ENCODE peak calls at places on chromosomes 4 and X, in five cellular contexts. One of them, this sample, is unnamed.

GRCh38 chrX:150864127-150864526 is 34.3 kb downstream of the CD99L2 start:
- DNase-seq in effector memory CD4-positive, alpha-beta T cell: no peak
- DNase-seq in stomach: no peak
- DNase-seq in endothelial cell of umbilical vein: no peak
- DNase-seq in GM23338: no peak
- DNase-seq in this sample: no peak

GRCh38 chr4:10461091-10461849 is 4.0 kb upstream of the ZNF518B start:
- DNase-seq in effector memory CD4-positive, alpha-beta T cell: peak; percentile 54
- DNase-seq in GM23338: peak; percentile 77
- DNase-seq in stomach: peak; percentile 62
- DNase-seq in endothelial cell of umbilical vein: peak; percentile 67
- DNase-seq in this sample: peak; percentile 50

GRCh38 chrX:31499120-31499519 is 427.3 kb upstream of the FTHL17 start:
- DNase-seq in GM23338: no peak
- DNase-seq in stomach: no peak
- DNase-seq in effector memory CD4-positive, alpha-beta T cell: no peak
- DNase-seq in endothelial cell of umbilical vein: peak; percentile 85
- DNase-seq in this sample: no peak

GRCh38 chr4:70613182-70613892 is 15.2 kb upstream of the ENAM start:
- DNase-seq in GM23338: no peak
- DNase-seq in stomach: no peak
- DNase-seq in effector memory CD4-positive, alpha-beta T cell: no peak
- DNase-seq in endothelial cell of umbilical vein: no peak
- DNase-seq in this sample: no peak

GRCh38 chr4:149645790-149646189 is 169.9 kb downstream of the IQCM start:
- DNase-seq in effector memory CD4-positive, alpha-beta T cell: no peak
- DNase-seq in stomach: no peak
- DNase-seq in endothelial cell of umbilical vein: no peak
- DNase-seq in GM23338: peak; percentile 72
- DNase-seq in this sample: no peak

GRCh38 chrX:29952016-29952415 is 263.3 kb upstream of the MAGEB2 start:
- DNase-seq in effector memory CD4-positive, alpha-beta T cell: no peak
- DNase-seq in stomach: no peak
- DNase-seq in endothelial cell of umbilical vein: no peak
- DNase-seq in GM23338: no peak
- DNase-seq in this sample: no peak

GRCh38 chr4:138217567-138217966 is 24.6 kb downstream of the SLC7A11 start:
- DNase-seq in stomach: no peak
- DNase-seq in endothelial cell of umbilical vein: no peak
- DNase-seq in effector memory CD4-positive, alpha-beta T cell: no peak
- DNase-seq in GM23338: peak; percentile 49
- DNase-seq in this sample: no peak

GRCh38 chr4:2630556-2631273 is 94.3 kb downstream of the FAM193A start:
- DNase-seq in stomach: no peak
- DNase-seq in effector memory CD4-positive, alpha-beta T cell: no peak
- DNase-seq in GM23338: peak; percentile 35
- DNase-seq in endothelial cell of umbilical vein: no peak
- DNase-seq in this sample: no peak

GRCh38 chr4:6441202-6441582 is 31.2 kb downstream of the PPP2R2C start:
- DNase-seq in GM23338: no peak
- DNase-seq in endothelial cell of umbilical vein: no peak
- DNase-seq in stomach: no peak
- DNase-seq in effector memory CD4-positive, alpha-beta T cell: no peak
- DNase-seq in this sample: no peak

GRCh38 chr4:124206779-124207605 is 505.5 kb downstream of the ANKRD50 start:
- DNase-seq in endothelial cell of umbilical vein: no peak
- DNase-seq in stomach: no peak
- DNase-seq in GM23338: no peak
- DNase-seq in effector memory CD4-positive, alpha-beta T cell: no peak
- DNase-seq in this sample: no peak

GRCh38 chr4:116724249-116724648 is 361.1 kb downstream of the TRAM1L1 start:
- DNase-seq in effector memory CD4-positive, alpha-beta T cell: no peak
- DNase-seq in GM23338: no peak
- DNase-seq in endothelial cell of umbilical vein: no peak
- DNase-seq in stomach: no peak
- DNase-seq in this sample: no peak

DNA sequence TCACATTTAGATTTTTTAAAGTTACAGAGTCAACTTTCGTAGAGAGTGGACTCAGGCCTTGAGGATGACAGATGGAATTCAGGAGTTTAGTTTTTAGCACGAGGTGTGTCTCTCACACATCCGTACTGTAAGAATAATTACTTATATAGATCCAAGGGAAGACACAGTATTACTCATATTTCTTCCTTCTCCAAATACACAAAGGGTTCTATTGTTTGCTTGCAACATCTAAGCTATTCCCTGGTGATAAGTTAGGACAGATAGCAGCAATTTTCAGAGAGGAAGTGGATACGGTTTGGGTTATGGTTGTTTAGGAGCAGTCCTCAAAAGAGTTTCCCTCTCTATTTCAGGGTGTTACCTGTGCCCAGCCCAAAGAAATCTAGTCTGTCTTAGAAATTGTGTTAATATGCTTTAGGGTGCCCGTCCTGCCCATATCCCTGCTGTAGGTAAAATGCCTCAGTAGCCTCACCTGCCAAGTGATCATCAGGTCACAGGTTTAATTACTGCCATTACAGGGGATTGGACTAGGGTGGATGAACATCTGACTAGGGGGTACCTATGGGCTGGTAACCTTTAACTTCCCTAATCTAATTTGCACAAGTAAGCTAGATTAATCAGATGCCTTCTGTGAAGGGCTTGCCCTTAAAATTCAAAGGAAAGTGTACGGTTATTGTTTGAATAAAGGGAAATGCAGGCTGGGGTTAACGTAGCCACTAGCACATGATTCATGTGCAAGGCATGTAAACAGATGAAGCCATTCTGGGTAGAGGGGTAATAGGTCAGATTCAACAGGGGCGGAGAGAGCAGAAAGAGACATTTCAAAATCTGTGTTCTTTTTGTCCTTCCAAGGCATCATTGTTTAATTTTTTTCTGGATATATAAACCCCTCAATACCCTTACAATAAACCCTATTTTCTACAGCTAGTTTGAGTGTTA is 8.7 kb upstream of the PPP3CA start:
- DNase-seq in effector memory CD4-positive, alpha-beta T cell: no peak
- DNase-seq in endothelial cell of umbilical vein: peak; percentile 80
- DNase-seq in stomach: no peak
- DNase-seq in GM23338: no peak
- DNase-seq in this sample: no peak
- H3K27ac ChIP-seq in effector memory CD4-positive, alpha-beta T cell: no peak overlapping the region
- H3K27ac ChIP-seq in endothelial cell of umbilical vein: peak overlapping the region; percentile 74
- H3K27ac ChIP-seq in stomach: peak overlapping the region; percentile 61
- H3K27ac ChIP-seq in GM23338: no peak overlapping the region
- H3K27ac ChIP-seq in this sample: no peak overlapping the region

GRCh38 chr4:88163286-88163685 is 4.8 kb upstream of the ABCG2 start:
- DNase-seq in effector memory CD4-positive, alpha-beta T cell: no peak
- DNase-seq in GM23338: peak; percentile 36
- DNase-seq in endothelial cell of umbilical vein: no peak
- DNase-seq in stomach: no peak
- DNase-seq in this sample: no peak

GRCh38 chr4:88158360-88159136 is at the start of gene ABCG2:
- DNase-seq in endothelial cell of umbilical vein: peak; percentile 72
- DNase-seq in stomach: no peak
- DNase-seq in effector memory CD4-positive, alpha-beta T cell: peak; percentile 4
- DNase-seq in GM23338: peak; percentile 85
- DNase-seq in this sample: peak; percentile 9

GRCh38 chr4:88162636-88163035 is 4.2 kb upstream of the ABCG2 start:
- DNase-seq in effector memory CD4-positive, alpha-beta T cell: no peak
- DNase-seq in GM23338: no peak
- DNase-seq in stomach: no peak
- DNase-seq in endothelial cell of umbilical vein: peak; percentile 43
- DNase-seq in this sample: no peak

GRCh38 chr4:88158038-88158359 is 440 bp downstream of the ABCG2 start:
- DNase-seq in stomach: no peak
- DNase-seq in GM23338: no peak
- DNase-seq in endothelial cell of umbilical vein: no peak
- DNase-seq in effector memory CD4-positive, alpha-beta T cell: no peak
- DNase-seq in this sample: no peak

GRCh38 chr4:88159137-88159725 is 792 bp upstream of the ABCG2 start:
- DNase-seq in GM23338: peak; percentile 71
- DNase-seq in effector memory CD4-positive, alpha-beta T cell: no peak
- DNase-seq in stomach: peak; percentile 36
- DNase-seq in endothelial cell of umbilical vein: peak; percentile 53
- DNase-seq in this sample: peak; percentile 16
- H3K27ac ChIP-seq in GM23338: no peak overlapping the region
- H3K27ac ChIP-seq in effector memory CD4-positive, alpha-beta T cell: no peak overlapping the region
- H3K27ac ChIP-seq in stomach: peak overlapping the region; percentile 43
- H3K27ac ChIP-seq in endothelial cell of umbilical vein: peak overlapping the region; percentile 19
- H3K27ac ChIP-seq in this sample: no peak overlapping the region

GRCh38 chr4:110411599-110412011 is 64.3 kb upstream of the ENPEP start:
- DNase-seq in effector memory CD4-positive, alpha-beta T cell: no peak
- DNase-seq in endothelial cell of umbilical vein: no peak
- DNase-seq in stomach: no peak
- DNase-seq in GM23338: peak; percentile 83
- DNase-seq in this sample: no peak
- H3K27ac ChIP-seq in effector memory CD4-positive, alpha-beta T cell: no peak overlapping the region
- H3K27ac ChIP-seq in endothelial cell of umbilical vein: no peak overlapping the region
- H3K27ac ChIP-seq in stomach: no peak overlapping the region
- H3K27ac ChIP-seq in GM23338: peak overlapping the region; percentile 82
- H3K27ac ChIP-seq in this sample: no peak overlapping the region

DNA sequence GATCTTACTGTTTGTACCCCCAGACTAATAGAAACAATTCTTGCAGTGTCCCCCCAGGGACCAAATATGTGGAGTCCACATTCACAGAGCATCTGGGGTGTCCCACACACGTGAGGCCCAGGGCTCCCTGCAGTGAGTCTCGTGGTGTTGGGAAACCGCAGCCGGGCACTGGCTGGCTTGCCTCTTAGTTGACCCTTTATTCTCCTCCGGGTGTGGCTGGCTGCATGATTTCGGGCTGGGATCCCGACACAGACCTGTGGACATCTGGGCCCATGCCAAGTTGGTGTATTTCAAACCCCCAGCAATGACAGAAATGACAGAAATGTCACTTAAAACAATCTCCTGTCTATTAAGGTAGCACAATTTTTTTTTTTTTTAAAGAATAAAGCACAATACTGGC is 15.6 kb upstream of the CLDN24 start:
- DNase-seq in effector memory CD4-positive, alpha-beta T cell: no peak
- DNase-seq in stomach: peak; percentile 42
- DNase-seq in endothelial cell of umbilical vein: no peak
- DNase-seq in GM23338: no peak
- DNase-seq in this sample: no peak
- H3K27ac ChIP-seq in effector memory CD4-positive, alpha-beta T cell: no peak overlapping the region
- H3K27ac ChIP-seq in stomach: no peak overlapping the region
- H3K27ac ChIP-seq in endothelial cell of umbilical vein: no peak overlapping the region
- H3K27ac ChIP-seq in GM23338: no peak overlapping the region
- H3K27ac ChIP-seq in this sample: no peak overlapping the region

GRCh38 chr4:40190465-40190864 is 6.4 kb upstream of the RHOH start:
- DNase-seq in stomach: no peak
- DNase-seq in GM23338: no peak
- DNase-seq in endothelial cell of umbilical vein: no peak
- DNase-seq in effector memory CD4-positive, alpha-beta T cell: no peak
- DNase-seq in this sample: no peak
- H3K27ac ChIP-seq in stomach: no peak overlapping the region
- H3K27ac ChIP-seq in GM23338: no peak overlapping the region
- H3K27ac ChIP-seq in endothelial cell of umbilical vein: no peak overlapping the region
- H3K27ac ChIP-seq in effector memory CD4-positive, alpha-beta T cell: peak overlapping the region; percentile 100
- H3K27ac ChIP-seq in this sample: no peak overlapping the region

DNA sequence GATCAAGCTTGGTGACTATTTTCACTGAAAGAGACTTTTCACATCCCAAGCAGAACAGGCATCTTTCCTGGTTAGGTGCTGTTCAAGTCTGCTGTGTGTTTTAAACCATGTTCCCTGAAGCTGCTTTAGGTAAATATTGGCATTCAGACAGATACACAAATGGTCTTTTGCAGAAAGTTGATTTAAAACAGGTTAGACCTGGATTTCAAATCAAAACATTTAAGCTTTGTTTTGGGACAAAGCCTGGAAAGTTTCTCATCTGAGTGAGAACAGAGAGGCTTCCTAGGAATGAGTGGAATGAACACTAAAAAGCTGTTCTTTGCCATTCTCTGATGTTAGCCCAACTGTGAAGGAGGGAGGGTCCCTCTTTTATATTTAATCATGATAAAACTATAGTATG is 10.1 kb downstream of the ANXA3 start:
- DNase-seq in endothelial cell of umbilical vein: no peak
- DNase-seq in GM23338: no peak
- DNase-seq in stomach: no peak
- DNase-seq in effector memory CD4-positive, alpha-beta T cell: no peak
- DNase-seq in this sample: peak; percentile 16
- H3K27ac ChIP-seq in endothelial cell of umbilical vein: peak overlapping the region; percentile 65
- H3K27ac ChIP-seq in GM23338: peak overlapping the region; percentile 5
- H3K27ac ChIP-seq in stomach: peak overlapping the region; percentile 79
- H3K27ac ChIP-seq in effector memory CD4-positive, alpha-beta T cell: no peak overlapping the region
- H3K27ac ChIP-seq in this sample: peak overlapping the region; percentile 79

GRCh38 chr4:66522244-66522643 is 852.0 kb upstream of the EPHA5 start:
- DNase-seq in effector memory CD4-positive, alpha-beta T cell: no peak
- DNase-seq in stomach: no peak
- DNase-seq in GM23338: no peak
- DNase-seq in endothelial cell of umbilical vein: no peak
- DNase-seq in this sample: no peak

GRCh38 chr4:66524778-66525177 is 854.5 kb upstream of the EPHA5 start:
- DNase-seq in stomach: no peak
- DNase-seq in endothelial cell of umbilical vein: no peak
- DNase-seq in effector memory CD4-positive, alpha-beta T cell: no peak
- DNase-seq in GM23338: no peak
- DNase-seq in this sample: no peak
- H3K27ac ChIP-seq in stomach: no peak overlapping the region
- H3K27ac ChIP-seq in endothelial cell of umbilical vein: no peak overlapping the region
- H3K27ac ChIP-seq in effector memory CD4-positive, alpha-beta T cell: no peak overlapping the region
- H3K27ac ChIP-seq in GM23338: no peak overlapping the region
- H3K27ac ChIP-seq in this sample: no peak overlapping the region

DNA sequence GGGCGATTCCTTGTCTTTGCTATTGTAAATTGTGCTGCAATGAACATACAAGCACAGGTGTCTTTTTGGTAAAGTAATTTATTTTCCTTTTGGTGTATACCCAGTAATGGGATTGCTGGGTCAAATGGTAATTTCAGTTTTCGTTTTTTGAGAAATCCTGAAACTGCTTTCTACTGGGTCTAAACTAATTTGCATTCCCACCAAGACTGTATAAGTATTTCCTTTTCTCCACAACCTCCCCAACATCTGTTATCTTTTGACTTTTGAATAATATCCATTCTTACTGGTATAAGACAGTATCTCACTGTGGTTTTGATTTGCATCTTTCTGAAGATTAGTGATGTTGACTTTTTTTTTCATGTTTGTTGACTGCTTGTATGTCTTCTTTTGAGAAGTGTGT is 2506.0 kb downstream of the PCDH7 start:
- DNase-seq in stomach: no peak
- DNase-seq in effector memory CD4-positive, alpha-beta T cell: no peak
- DNase-seq in GM23338: no peak
- DNase-seq in endothelial cell of umbilical vein: no peak
- DNase-seq in this sample: no peak
- H3K27ac ChIP-seq in stomach: no peak overlapping the region
- H3K27ac ChIP-seq in effector memory CD4-positive, alpha-beta T cell: no peak overlapping the region
- H3K27ac ChIP-seq in GM23338: no peak overlapping the region
- H3K27ac ChIP-seq in endothelial cell of umbilical vein: no peak overlapping the region
- H3K27ac ChIP-seq in this sample: no peak overlapping the region

GRCh38 chrX:134683351-134683750 is 25.1 kb upstream of the PLAC1 start:
- DNase-seq in GM23338: no peak
- DNase-seq in stomach: no peak
- DNase-seq in endothelial cell of umbilical vein: no peak
- DNase-seq in effector memory CD4-positive, alpha-beta T cell: no peak
- DNase-seq in this sample: no peak

GRCh38 chrX:134688181-134688580 is 29.9 kb upstream of the PLAC1 start:
- DNase-seq in GM23338: no peak
- DNase-seq in effector memory CD4-positive, alpha-beta T cell: no peak
- DNase-seq in stomach: no peak
- DNase-seq in endothelial cell of umbilical vein: no peak
- DNase-seq in this sample: no peak

GRCh38 chrX:134682081-134682480 is 23.8 kb upstream of the PLAC1 start:
- DNase-seq in endothelial cell of umbilical vein: no peak
- DNase-seq in effector memory CD4-positive, alpha-beta T cell: no peak
- DNase-seq in stomach: no peak
- DNase-seq in GM23338: no peak
- DNase-seq in this sample: no peak

GRCh38 chrX:134685662-134686061 is 27.4 kb upstream of the PLAC1 start:
- DNase-seq in effector memory CD4-positive, alpha-beta T cell: no peak
- DNase-seq in stomach: no peak
- DNase-seq in GM23338: no peak
- DNase-seq in endothelial cell of umbilical vein: no peak
- DNase-seq in this sample: no peak

GRCh38 chrX:134684956-134685355 is 26.7 kb upstream of the PLAC1 start:
- DNase-seq in endothelial cell of umbilical vein: no peak
- DNase-seq in GM23338: no peak
- DNase-seq in stomach: no peak
- DNase-seq in effector memory CD4-positive, alpha-beta T cell: no peak
- DNase-seq in this sample: no peak
- H3K27ac ChIP-seq in endothelial cell of umbilical vein: no peak overlapping the region
- H3K27ac ChIP-seq in GM23338: no peak overlapping the region
- H3K27ac ChIP-seq in stomach: no peak overlapping the region
- H3K27ac ChIP-seq in effector memory CD4-positive, alpha-beta T cell: no peak overlapping the region
- H3K27ac ChIP-seq in this sample: no peak overlapping the region

This sample was measured in thyroid gland.